ENCODE peak calls at places on chromosome 10, in ten cellular contexts. P, S, Y, G, Q, N, E, I, F and T are unnamed samples.

GRCh38 chr10:49631975-49632374 is 18.1 kb downstream of the CHAT start:
- DNase-seq in E (no peak), Q (no peak), G (no peak), I (no peak), P (no peak), Y (no peak), N (no peak), S (no peak), F (no peak), T (no peak)

GRCh38 chr10:119045561-119045960 is 16.0 kb downstream of the NANOS1 start:
- DNase-seq in I (no peak), Y (no peak), Q (no peak), N (no peak), G (no peak), E (no peak), S (no peak), F (no peak), P (no peak), T (no peak)

GRCh38 chr10:131805696-131806095 is 95.1 kb upstream of the PPP2R2D start:
- DNase-seq in N (no peak), P (no peak), Y (no peak), F (no peak), S (no peak), E (no peak), Q (no peak), G (no peak), I (no peak), T (peak)

GRCh38 chr10:6211341-6212265 is 8.9 kb downstream of the PFKFB3 start:
- DNase-seq in E (no peak), Y (no peak), Q (peak), F (peak), P (peak), G (peak), S (no peak), N (no peak), I (peak), T (peak)

GRCh38 chr10:47146571-47146970 is 153.4 kb upstream of the GDF10 start:
- DNase-seq in G (no peak), P (no peak), S (no peak), I (no peak), F (no peak), Y (no peak), N (no peak), Q (no peak), E (no peak), T (no peak)

GRCh38 chr10:132198381-132199181 is 11.8 kb downstream of the DPYSL4 start:
- DNase-seq in S (no peak), Q (no peak), P (peak), I (peak), N (no peak), E (no peak), F (no peak), G (no peak), Y (no peak), T (no peak)

GRCh38 chr10:19874791-19875190 is 58.6 kb downstream of the PLXDC2 start:
- DNase-seq in F (peak), E (no peak), P (no peak), S (no peak), I (no peak), G (no peak), N (no peak), Y (peak), Q (no peak), T (no peak)

GRCh38 chr10:27741173-27742091 is 4.2 kb downstream of the MKX start:
- DNase-seq in N (no peak), S (no peak), E (no peak), P (peak), F (no peak), Q (no peak), Y (no peak), G (peak), I (peak), T (no peak)

GRCh38 chr10:28677889-28678686 is 767 bp downstream of the BAMBI start:
- DNase-seq in I (peak), N (peak), Q (peak), F (no peak), E (peak), P (peak), Y (peak), G (peak), S (peak), T (no peak)

GRCh38 chr10:77405771-77406241 is 231.8 kb downstream of the KCNMA1 start:
- DNase-seq in E (no peak), N (no peak), G (peak), F (peak), S (peak), Y (no peak), Q (peak), I (peak), P (peak), T (peak)

GRCh38 chr10:46283945-46284285 is 2.9 kb upstream of the ANTXRL start:
- DNase-seq in P (no peak), Y (no peak), G (no peak), N (no peak), I (no peak), Q (no peak), E (no peak), F (no peak), S (no peak), T (no peak)

GRCh38 chr10:114301177-114301576 is 62.1 kb downstream of the VWA2 start:
- DNase-seq in F (no peak), G (no peak), E (no peak), Q (no peak), N (no peak), P (peak), S (no peak), I (no peak), Y (no peak), T (no peak)

GRCh38 chr10:121309164-121309563 is 289.1 kb downstream of the FGFR2 start:
- DNase-seq in E (no peak), F (no peak), Q (no peak), Y (no peak), N (no peak), G (no peak), S (no peak), P (no peak), I (no peak), T (no peak)

GRCh38 chr10:33402748-33403147 is 68.3 kb upstream of the NRP1 start:
- DNase-seq in Y (no peak), S (no peak), P (no peak), Q (no peak), F (no peak), I (no peak), E (no peak), N (no peak), G (no peak), T (no peak)

GRCh38 chr10:69835875-69836727 is 34.4 kb downstream of the COL13A1 start:
- DNase-seq in G (no peak), Q (no peak), P (no peak), Y (peak), F (no peak), N (no peak), I (peak), S (no peak), E (no peak), T (no peak)

GRCh38 chr10:108319434-108320222 is 1155.1 kb upstream of the SORCS1 start:
- DNase-seq in I (no peak), Q (no peak), N (no peak), S (no peak), Y (no peak), F (no peak), P (no peak), E (no peak), G (no peak), T (no peak)

GRCh38 chr10:111298031-111298430 is 221.2 kb downstream of the ADRA2A start:
- DNase-seq in G (no peak), E (no peak), Y (no peak), N (no peak), P (no peak), Q (no peak), F (no peak), I (no peak), S (no peak), T (no peak)

GRCh38 chr10:35425596-35425995 is 89.3 kb downstream of the CCNY start:
- DNase-seq in N (no peak), F (peak), I (no peak), Y (no peak), P (no peak), E (no peak), Q (no peak), G (no peak), S (peak), T (no peak)

GRCh38 chr10:18545626-18546025 is 105.8 kb downstream of the NSUN6 start:
- DNase-seq in P (no peak), Y (no peak), G (no peak), E (no peak), N (no peak), S (no peak), Q (peak), I (no peak), F (peak), T (no peak)

GRCh38 chr10:1253476-1254353 is 197.5 kb downstream of the WDR37 start:
- DNase-seq in S (no peak), I (no peak), Q (no peak), F (no peak), G (no peak), E (no peak), P (no peak), N (no peak), Y (no peak), T (no peak)

GRCh38 chr10:86047588-86047987 is 319.0 kb downstream of the GRID1 start:
- DNase-seq in F (no peak), P (no peak), I (no peak), N (no peak), E (no peak), G (no peak), Y (no peak), S (no peak), Q (no peak), T (no peak)

GRCh38 chr10:62454696-62455451 is 80.7 kb downstream of the ZNF365 start:
- DNase-seq in S (peak), Y (no peak), Q (peak), F (peak), P (peak), I (no peak), E (no peak), N (no peak), G (peak), T (no peak)

GRCh38 chr10:129760003-129760315 is 204.1 kb downstream of the EBF3 start:
- DNase-seq in I (peak), E (no peak), S (no peak), Q (no peak), F (no peak), Y (no peak), N (no peak), P (no peak), G (no peak), T (peak)